ENCODE peak calls at places on chromosomes 6 and 20, in seven cellular contexts. M, V, X, K, O, J and Y are unnamed samples.

GRCh38 chr20:46414608-46415007 is 8.2 kb upstream of the ELMO2 start:
- DNase-seq in M (no peak), V (no peak), X (no peak), K (no peak), O (no peak), J (no peak), Y (no peak)

GRCh38 chr6:163529605-163530004 is 115.1 kb downstream of the QKI start:
- DNase-seq in M (no peak), V (no peak), X (peak), K (no peak), O (no peak), J (no peak), Y (no peak)

GRCh38 chr6:43931201-43931600 is 161.2 kb downstream of the VEGFA start:
- DNase-seq in M (no peak), V (no peak), X (no peak), K (no peak), O (peak), J (no peak), Y (no peak)

GRCh38 chr20:59428441-59429205 is 128.2 kb downstream of the EDN3 start:
- DNase-seq in M (peak), V (no peak), X (no peak), K (no peak), O (no peak), J (no peak), Y (no peak)

GRCh38 chr6:4435981-4436445 is 300.6 kb upstream of the ECI2 start:
- DNase-seq in M (no peak), V (no peak), X (no peak), K (no peak), O (no peak), J (no peak), Y (no peak)

GRCh38 chr20:59121714-59122376 is 41.8 kb upstream of the ZNF831 start:
- DNase-seq in M (no peak), V (no peak), X (no peak), K (peak), O (no peak), J (no peak), Y (no peak)

GRCh38 chr6:36387440-36388303 is at the start of gene ETV7:
- DNase-seq in M (no peak), V (peak), X (no peak), K (peak), O (no peak), J (peak), Y (peak)

GRCh38 chr6:19827903-19828302 is 9.3 kb upstream of the ID4 start:
- DNase-seq in M (no peak), V (no peak), X (no peak), K (no peak), O (no peak), J (no peak), Y (no peak)

GRCh38 chr6:108801331-108801730 is 46.9 kb upstream of the ARMC2 start:
- DNase-seq in M (no peak), V (no peak), X (no peak), K (no peak), O (no peak), J (no peak), Y (no peak)

GRCh38 chr6:158417760-158418098 is 105.5 kb downstream of the TULP4 start:
- DNase-seq in M (no peak), V (no peak), X (peak), K (peak), O (no peak), J (no peak), Y (no peak)

GRCh38 chr20:3612795-3613560 is 50.2 kb downstream of the GFRA4 start:
- DNase-seq in M (no peak), V (no peak), X (no peak), K (no peak), O (no peak), J (no peak), Y (no peak)

GRCh38 chr6:44651604-44652003 is 264.1 kb downstream of the CDC5L start:
- DNase-seq in M (no peak), V (no peak), X (no peak), K (no peak), O (no peak), J (peak), Y (no peak)

GRCh38 chr6:135759831-135760230 is 91.7 kb upstream of the PDE7B start:
- DNase-seq in M (peak), V (no peak), X (no peak), K (no peak), O (no peak), J (peak), Y (no peak)

GRCh38 chr20:15045246-15045645 is 707.8 kb upstream of the FLRT3 start:
- DNase-seq in M (no peak), V (no peak), X (no peak), K (no peak), O (no peak), J (no peak), Y (no peak)

GRCh38 chr6:37516920-37517405 is 17.3 kb upstream of the CCDC167 start:
- DNase-seq in M (no peak), V (no peak), X (no peak), K (no peak), O (no peak), J (no peak), Y (no peak)

GRCh38 chr20:40682104-40683045 is 6.7 kb downstream of the MAFB start:
- DNase-seq in M (no peak), V (no peak), X (no peak), K (no peak), O (peak), J (peak), Y (no peak)

GRCh38 chr20:62473717-62474584 is 1.8 kb downstream of the GATA5 start:
- DNase-seq in M (no peak), V (no peak), X (no peak), K (no peak), O (no peak), J (peak), Y (no peak)

GRCh38 chr6:106626485-106626884 is 2.8 kb downstream of the RTN4IP1 start:
- DNase-seq in M (no peak), V (no peak), X (no peak), K (no peak), O (no peak), J (no peak), Y (no peak)

GRCh38 chr20:408843-409696 is 971 bp downstream of the RBCK1 start:
- DNase-seq in M (no peak), V (no peak), X (no peak), K (no peak), O (no peak), J (no peak), Y (no peak)

GRCh38 chr6:30272032-30272431 is 54.7 kb upstream of the TRIM39 start:
- DNase-seq in M (no peak), V (no peak), X (peak), K (no peak), O (no peak), J (no peak), Y (no peak)

GRCh38 chr20:44081888-44082287 is 105.1 kb downstream of the JPH2 start:
- DNase-seq in M (no peak), V (no peak), X (no peak), K (no peak), O (no peak), J (no peak), Y (no peak)

GRCh38 chr20:13990465-13990864 is at the start of gene SEL1L2:
- DNase-seq in M (no peak), V (no peak), X (no peak), K (no peak), O (no peak), J (peak), Y (no peak)

GRCh38 chr6:128899651-128900050 is 16.7 kb downstream of the LAMA2 start:
- DNase-seq in M (no peak), V (no peak), X (no peak), K (no peak), O (no peak), J (no peak), Y (no peak)

GRCh38 chr6:170292778-170293164 is 1.9 kb upstream of the DLL1 start:
- DNase-seq in M (peak), V (no peak), X (no peak), K (peak), O (no peak), J (no peak), Y (no peak)

GRCh38 chr6:144283781-144284473 is 1.2 kb upstream of the UTRN start:
- DNase-seq in M (no peak), V (no peak), X (no peak), K (no peak), O (no peak), J (no peak), Y (no peak)

GRCh38 chr20:33242319-33243100 is 6.7 kb downstream of the BPIFA1 start:
- DNase-seq in M (no peak), V (no peak), X (no peak), K (no peak), O (no peak), J (no peak), Y (no peak)

GRCh38 chr20:37357481-37358365 is 11.8 kb downstream of the SRC start:
- DNase-seq in M (no peak), V (no peak), X (no peak), K (peak), O (no peak), J (no peak), Y (no peak)

GRCh38 chr6:5506575-5506974 is 245.3 kb downstream of the FARS2 start:
- DNase-seq in M (no peak), V (no peak), X (no peak), K (no peak), O (no peak), J (no peak), Y (no peak)

GRCh38 chr20:58647814-58648501 is 3.1 kb upstream of the STX16 start:
- DNase-seq in M (no peak), V (no peak), X (peak), K (no peak), O (peak), J (peak), Y (no peak)

GRCh38 chr20:59295531-59295930 is 4.9 kb upstream of the EDN3 start:
- DNase-seq in M (no peak), V (no peak), X (no peak), K (no peak), O (no peak), J (no peak), Y (no peak)

GRCh38 chr6:6560909-6561308 is 27.6 kb upstream of the LY86 start:
- DNase-seq in M (peak), V (no peak), X (no peak), K (no peak), O (no peak), J (no peak), Y (no peak)

GRCh38 chr6:26440977-26441358 is 664 bp downstream of the BTN3A3 start:
- DNase-seq in M (no peak), V (no peak), X (no peak), K (no peak), O (no peak), J (no peak), Y (no peak)

GRCh38 chr6:109503327-109504224 is 20.6 kb upstream of the ZBTB24 start:
- DNase-seq in M (no peak), V (no peak), X (no peak), K (no peak), O (no peak), J (no peak), Y (no peak)

GRCh38 chr6:128432394-128432793 is 88.0 kb downstream of the PTPRK start:
- DNase-seq in M (no peak), V (no peak), X (peak), K (no peak), O (no peak), J (no peak), Y (no peak)

GRCh38 chr6:137666202-137666774 is 172.1 kb upstream of the OLIG3 start:
- DNase-seq in M (no peak), V (no peak), X (no peak), K (no peak), O (no peak), J (no peak), Y (no peak)

GRCh38 chr6:90078513-90079289 is 184.4 kb downstream of the GJA10 start:
- DNase-seq in M (no peak), V (peak), X (no peak), K (no peak), O (no peak), J (no peak), Y (no peak)

GRCh38 chr20:20551409-20551808 is 161.0 kb downstream of the RALGAPA2 start:
- DNase-seq in M (no peak), V (no peak), X (no peak), K (no peak), O (no peak), J (no peak), Y (no peak)

GRCh38 chr6:127389706-127390105 is 46.3 kb upstream of the ECHDC1 start:
- DNase-seq in M (no peak), V (no peak), X (no peak), K (no peak), O (no peak), J (no peak), Y (no peak)

GRCh38 chr20:4073852-4074741 is 58.7 kb upstream of the RNF24 start:
- DNase-seq in M (no peak), V (no peak), X (no peak), K (no peak), O (no peak), J (no peak), Y (no peak)